ENCODE peak calls at places on chromosomes 11 and 22, in seven cellular contexts. M is stimulated activated CD4-positive, alpha-beta T cell treated with anti-CD3 and anti-CD28 coated beads, Interleukin-2, amount 100 ng/mL, for 24 hours; V is activated naive CD8-positive, alpha-beta T cell treated with anti-CD3 and anti-CD28 coated beads for 36 hours; P is glomerular endothelial cell; R is T-helper 1 cell; L is T1000; W is thoracic aorta. D is an unnamed sample.

GRCh38 chr22:44574057-44574456 is 76.0 kb upstream of the RTL6 start:
- DNase-seq in P (no peak), W (peak; percentile 21), R (no peak), V (no peak), L (peak; percentile 68), M (no peak), D (no peak)

GRCh38 chr11:12287009-12287373 is 90.4 kb upstream of the PARVA start:
- DNase-seq in M (peak; percentile 3), L (peak; percentile 53), P (peak; percentile 51), R (no peak), W (peak; percentile 41), V (no peak), D (no peak)

GRCh38 chr22:44404341-44405020 is 91.7 kb upstream of the SHISAL1 start:
- DNase-seq in W (no peak), V (no peak), R (no peak), P (no peak), L (no peak), M (no peak), D (no peak)

GRCh38 chr11:18706330-18707243 is 8.0 kb downstream of the TMEM86A start:
- DNase-seq in W (peak; percentile 48), R (no peak), P (no peak), L (no peak), M (peak; percentile 45), V (peak; percentile 38), D (peak; percentile 40)

GRCh38 chr11:127733552-127733951 is 733.0 kb upstream of the KIRREL3 start:
- DNase-seq in L (no peak), W (no peak), V (no peak), R (no peak), P (peak; percentile 29), M (no peak), D (no peak)

GRCh38 chr11:29844701-29845379 is 172.0 kb downstream of the KCNA4 start:
- DNase-seq in P (no peak), M (no peak), L (no peak), R (no peak), V (no peak), W (no peak), D (no peak)

GRCh38 chr22:17782158-17782557 is 7.9 kb upstream of the BID start:
- DNase-seq in R (no peak), M (no peak), W (no peak), P (no peak), V (no peak), L (no peak), D (no peak)

GRCh38 chr11:87493516-87493915 is 455.8 kb downstream of the TMEM135 start:
- DNase-seq in V (no peak), M (no peak), R (no peak), L (no peak), P (no peak), W (no peak), D (no peak)

GRCh38 chr11:106152824-106153223 is 75.4 kb downstream of the AASDHPPT start:
- DNase-seq in M (no peak), L (no peak), P (no peak), W (no peak), R (no peak), V (no peak), D (no peak)

GRCh38 chr11:10599388-10600175 is 31.1 kb upstream of the LYVE1 start:
- DNase-seq in L (no peak), W (no peak), R (no peak), M (no peak), P (no peak), V (no peak), D (no peak)

GRCh38 chr11:131910491-131911387 is 540.3 kb downstream of the NTM start:
- DNase-seq in V (no peak), M (no peak), L (peak; percentile 19), R (no peak), P (no peak), W (no peak), D (no peak)

GRCh38 chr11:98955551-98955950 is 65.2 kb upstream of the CNTN5 start:
- DNase-seq in P (no peak), V (no peak), L (no peak), W (no peak), R (no peak), M (no peak), D (no peak)